ENCODE peak calls at places on chromosomes 3 and 15, in four cellular contexts. W, F, V and E are unnamed samples.

GRCh38 chr15:53670701-53671100 is 88.8 kb downstream of the WDR72 start:
- DNase-seq in V (no peak), W (no peak), F (no peak), E (no peak)

GRCh38 chr15:95712785-95713184 is 617.7 kb upstream of the NR2F2 start:
- DNase-seq in F (no peak), V (peak; percentile 17), W (peak; percentile 23), E (no peak)

GRCh38 chr3:170712336-170712735 is 126.5 kb upstream of the SLC7A14 start:
- DNase-seq in F (no peak), V (no peak), W (no peak), E (no peak)

GRCh38 chr3:175743733-175744400 is 884.7 kb downstream of the NAALADL2 start:
- DNase-seq in F (no peak), V (peak; percentile 78), W (no peak), E (no peak)

GRCh38 chr3:138089091-138089490 is 26.3 kb downstream of the DZIP1L start:
- DNase-seq in V (peak; percentile 91), F (no peak), W (no peak), E (no peak)

GRCh38 chr3:192445768-192446644 is 281.3 kb downstream of the FGF12 start:
- DNase-seq in V (peak; percentile 11), F (peak; percentile 11), W (no peak), E (no peak)

GRCh38 chr3:10322355-10322715 is 1.4 kb upstream of the SEC13 start:
- DNase-seq in W (no peak), V (peak; percentile 9), F (peak; percentile 30), E (no peak)

GRCh38 chr15:35206060-35206675 is 121.1 kb upstream of the NANOGP8 start:
- DNase-seq in F (peak; percentile 12), W (peak; percentile 20), V (peak; percentile 10), E (no peak)

GRCh38 chr3:52892625-52893311 is 4.6 kb downstream of the STIMATE start:
- DNase-seq in W (no peak), F (no peak), V (no peak), E (no peak)

GRCh38 chr3:38455639-38456430 is 2.1 kb downstream of the ACVR2B start:
- DNase-seq in W (no peak), V (no peak), F (peak; percentile 8), E (peak; percentile 89)

GRCh38 chr3:101851072-101851471 is 1.8 kb downstream of the NFKBIZ start:
- DNase-seq in F (no peak), W (peak; percentile 90), V (no peak), E (no peak)

GRCh38 chr15:79973445-79974180 is 2.6 kb upstream of the BCL2A1 start:
- DNase-seq in V (no peak), W (no peak), F (no peak), E (no peak)
- H3K9ac ChIP-seq in V (no peak overlapping the region), W (no peak overlapping the region), F (no peak overlapping the region), E (no peak overlapping the region)

GRCh38 chr3:78978037-78978436 is 789.8 kb downstream of the ROBO1 start:
- DNase-seq in W (peak; percentile 37), F (no peak), V (peak; percentile 38), E (no peak)
- TF ChIP-seq CTCF in W (peak; percentile 20), F (peak; percentile 42), V (peak; percentile 48), E (peak; percentile 65)

DNA sequence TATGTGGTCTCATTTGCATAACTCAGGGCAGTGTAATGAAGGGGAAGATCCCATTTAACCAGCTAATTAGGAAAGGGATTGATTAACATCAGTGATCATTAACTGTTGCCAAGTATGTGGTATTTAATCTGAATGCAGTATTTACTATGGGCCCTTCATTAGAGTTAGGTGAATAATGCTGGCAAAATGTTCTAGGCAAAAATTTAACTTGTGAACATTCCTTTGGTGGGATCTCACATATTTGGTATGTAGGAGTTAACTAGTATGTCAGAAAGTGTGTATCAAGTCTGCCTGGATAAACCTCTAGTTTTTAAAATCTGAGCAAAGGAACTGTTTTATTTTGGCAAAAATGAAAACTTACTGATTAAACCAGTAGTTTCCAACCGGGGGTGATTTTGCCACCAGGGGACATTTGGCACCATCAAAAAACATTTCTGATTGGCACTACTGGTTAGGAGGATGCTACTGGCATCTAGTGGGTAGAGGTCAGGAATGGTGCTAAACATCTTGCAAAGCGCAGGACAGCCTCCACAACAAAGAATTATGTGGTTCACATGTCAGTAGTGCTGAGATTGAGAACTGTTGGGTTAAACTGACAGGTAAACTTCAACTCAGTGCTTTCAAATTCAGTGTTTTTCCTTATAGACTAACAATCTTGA is 22.5 kb downstream of the LRTM1 start:
- DNase-seq in V (no peak), W (no peak), F (no peak), E (no peak)
- H3K9ac ChIP-seq in V (no peak overlapping the region), W (no peak overlapping the region), F (no peak overlapping the region), E (no peak overlapping the region)

GRCh38 chr15:37981781-37982180 is 47.3 kb downstream of the TMCO5A start:
- DNase-seq in F (peak; percentile 30), V (peak; percentile 31), W (peak; percentile 35), E (no peak)
- TF ChIP-seq CTCF in F (peak; percentile 40), V (peak; percentile 31), W (peak; percentile 24), E (peak; percentile 69)

GRCh38 chr3:177425042-177425441 is 227.8 kb upstream of the TBL1XR1 start:
- DNase-seq in V (no peak), F (no peak), W (no peak), E (no peak)
- H3K9ac ChIP-seq in V (no peak overlapping the region), F (no peak overlapping the region), W (no peak overlapping the region), E (no peak overlapping the region)

DNA sequence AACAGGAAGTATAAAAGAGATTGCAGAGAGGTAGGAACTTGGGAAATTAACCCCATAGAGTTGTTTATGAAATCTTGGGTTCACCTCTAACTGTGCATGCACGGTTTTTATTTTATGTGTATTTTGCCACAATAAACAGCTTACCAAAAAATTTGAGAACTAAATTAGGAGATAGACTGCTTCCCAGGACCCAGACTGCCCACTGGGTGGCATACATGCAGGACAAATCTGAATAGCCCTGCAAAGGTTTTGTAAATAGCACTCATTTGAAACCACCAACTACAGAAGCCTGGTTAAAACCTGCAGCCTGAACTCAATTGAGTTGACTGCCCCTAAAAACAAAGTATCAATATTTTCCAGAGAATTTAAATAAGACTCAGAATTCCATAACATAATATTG is 96.4 kb upstream of the SLCO2A1 start:
- DNase-seq in F (no peak), V (no peak), W (peak; percentile 16), E (no peak)
- TF ChIP-seq CTCF in F (peak; percentile 29), V (peak; percentile 17), W (no peak), E (peak; percentile 57)

GRCh38 chr15:63246691-63247464 is 30.5 kb upstream of the APH1B start:
- DNase-seq in W (no peak), F (no peak), V (peak; percentile 83), E (no peak)

GRCh38 chr15:63244399-63244798 is 33.0 kb upstream of the APH1B start:
- DNase-seq in F (no peak), V (peak; percentile 44), W (peak; percentile 92), E (no peak)

GRCh38 chr15:63243776-63244175 is 33.6 kb upstream of the APH1B start:
- DNase-seq in V (no peak), W (no peak), F (no peak), E (no peak)

GRCh38 chr15:63243101-63243500 is 34.3 kb upstream of the APH1B start:
- DNase-seq in V (no peak), F (no peak), W (no peak), E (no peak)

DNA sequence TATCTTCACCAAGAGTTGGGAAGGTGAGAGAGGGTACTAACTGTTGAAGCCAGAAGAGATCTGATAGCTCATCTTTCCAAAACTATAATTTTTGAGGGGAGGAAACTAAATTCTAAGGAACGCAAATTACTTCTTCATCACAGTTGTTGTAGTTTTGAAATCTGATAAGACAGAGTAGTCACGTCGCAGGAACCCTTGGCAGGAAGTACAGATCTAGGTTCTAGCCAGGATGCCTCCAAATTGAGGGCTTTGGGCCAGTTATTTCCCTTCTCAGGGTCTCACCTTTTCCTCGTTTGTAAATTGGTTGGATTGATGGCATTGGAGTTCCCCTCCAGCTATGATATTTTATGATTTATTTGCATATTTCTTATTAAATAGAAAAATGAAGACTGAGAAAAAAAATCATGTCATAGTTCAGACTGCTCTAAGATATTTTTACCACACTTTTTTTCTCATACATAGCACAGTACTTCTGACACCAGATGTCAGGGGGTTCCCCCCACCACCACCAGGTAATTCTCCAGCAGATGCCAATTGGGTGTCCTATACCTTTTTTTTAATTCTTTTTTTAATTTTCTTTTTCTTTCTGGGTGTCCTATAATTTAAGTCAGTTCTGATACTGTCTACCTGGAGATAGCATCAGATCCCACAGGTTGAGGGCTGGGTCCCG is 32.3 kb upstream of the APH1B start:
- DNase-seq in W (peak; percentile 65), V (no peak), F (no peak), E (no peak)
- H3K9ac ChIP-seq in W (peak overlapping the region; percentile 73), V (peak overlapping the region; percentile 38), F (no peak overlapping the region), E (no peak overlapping the region)

GRCh38 chr15:97235285-97235985 is 725.1 kb upstream of the ARRDC4 start:
- DNase-seq in F (peak; percentile 78), V (peak; percentile 35), W (peak; percentile 71), E (peak; percentile 85)
- TF ChIP-seq CTCF in F (peak; percentile 99), V (peak; percentile 87), W (peak; percentile 90), E (peak; percentile 98)